ENCODE peak calls at places on chromosomes 13 and 19, in nine cellular contexts. P, E, W, G, S, H, C, L and A are unnamed samples. For H3K4me1 and H3K27me3, the result is how much of the 10 kb centered on the place peaks cover.

GRCh38 chr19:42051166-42052115 is 18.6 kb downstream of the GRIK5 start:
- DNase-seq in E (no peak), S (peak), C (no peak), P (no peak), H (no peak), G (no peak), L (no peak), W (no peak), A (no peak)

GRCh38 chr13:83878691-83879410 is 3.4 kb downstream of the SLITRK1 start:
- DNase-seq in E (no peak), S (no peak), W (no peak), G (no peak), P (no peak), H (no peak), C (no peak), L (peak), A (no peak)

GRCh38 chr19:12034196-12034595 is 1.3 kb downstream of the ZNF433 start:
- DNase-seq in W (no peak), H (no peak), G (no peak), S (no peak), P (no peak), C (no peak), L (no peak), E (no peak), A (no peak)

GRCh38 chr13:42110410-42111155 is 62.1 kb downstream of the DGKH start:
- DNase-seq in W (peak), E (no peak), C (no peak), H (peak), L (peak), G (peak), S (peak), P (peak), A (peak)

GRCh38 chr13:77353980-77354379 is 27.1 kb upstream of the MYCBP2 start:
- DNase-seq in L (no peak), G (no peak), W (no peak), H (no peak), C (no peak), S (peak), E (no peak), P (no peak), A (no peak)

GRCh38 chr13:39952244-39953233 is 297.1 kb downstream of the COG6 start:
- DNase-seq in P (peak), H (peak), L (no peak), G (no peak), E (no peak), S (no peak), W (peak), C (no peak), A (no peak)

GRCh38 chr13:43127103-43127817 is 103.9 kb downstream of the DNAJC15 start:
- DNase-seq in C (no peak), S (no peak), E (no peak), H (no peak), G (no peak), P (peak), L (no peak), W (no peak), A (no peak)

GRCh38 chr13:77986699-77987098 is 68.1 kb upstream of the EDNRB start:
- DNase-seq in P (no peak), L (no peak), C (no peak), S (no peak), H (no peak), W (no peak), E (no peak), G (no peak), A (no peak)

GRCh38 chr13:22926176-22927007 is 254.4 kb upstream of the SGCG start:
- DNase-seq in C (peak), S (no peak), G (no peak), H (peak), W (no peak), L (peak), P (peak), E (no peak), A (no peak)

GRCh38 chr13:64591981-64592380 is 2638.2 kb downstream of the PCDH9 start:
- DNase-seq in L (no peak), G (no peak), W (no peak), E (no peak), S (no peak), H (peak), P (no peak), C (no peak), A (no peak)

GRCh38 chr19:44820648-44821609 is 12.0 kb downstream of the BCAM start:
- DNase-seq in L (peak), G (no peak), P (no peak), H (no peak), W (no peak), S (no peak), C (no peak), E (no peak), A (no peak)

GRCh38 chr19:21569497-21569870 is 64.1 kb downstream of the ZNF429 start:
- DNase-seq in C (peak), S (no peak), P (no peak), G (no peak), W (no peak), H (peak), L (no peak), E (no peak), A (peak)

GRCh38 chr19:32421589-32422361 is 16.2 kb downstream of the DPY19L3 start:
- DNase-seq in C (peak), W (no peak), E (no peak), G (no peak), S (no peak), H (no peak), L (no peak), P (no peak), A (no peak)

GRCh38 chr13:89862011-89862690 is 1485.3 kb upstream of the MIR17HG start:
- DNase-seq in E (no peak), P (no peak), G (no peak), W (no peak), L (no peak), C (no peak), S (no peak), H (no peak), A (no peak)

GRCh38 chr19:19434483-19435045 is 29.1 kb downstream of the GATAD2A start:
- DNase-seq in W (no peak), L (no peak), E (no peak), G (no peak), P (no peak), S (no peak), C (no peak), H (peak), A (no peak)

GRCh38 chr13:50467156-50467814 is 376.2 kb downstream of the DLEU7 start:
- DNase-seq in S (no peak), P (no peak), G (no peak), W (no peak), H (no peak), L (peak), E (no peak), C (no peak), A (no peak)

GRCh38 chr13:99750951-99751350 is 220.6 kb downstream of the ZIC5 start:
- DNase-seq in E (no peak), G (no peak), L (no peak), S (no peak), H (no peak), C (no peak), W (no peak), P (no peak), A (no peak)

GRCh38 chr13:106318941-106319411 is 216.5 kb downstream of the EFNB2 start:
- DNase-seq in G (no peak), L (no peak), S (no peak), P (peak), E (no peak), C (peak), W (no peak), H (peak), A (no peak)

DNA sequence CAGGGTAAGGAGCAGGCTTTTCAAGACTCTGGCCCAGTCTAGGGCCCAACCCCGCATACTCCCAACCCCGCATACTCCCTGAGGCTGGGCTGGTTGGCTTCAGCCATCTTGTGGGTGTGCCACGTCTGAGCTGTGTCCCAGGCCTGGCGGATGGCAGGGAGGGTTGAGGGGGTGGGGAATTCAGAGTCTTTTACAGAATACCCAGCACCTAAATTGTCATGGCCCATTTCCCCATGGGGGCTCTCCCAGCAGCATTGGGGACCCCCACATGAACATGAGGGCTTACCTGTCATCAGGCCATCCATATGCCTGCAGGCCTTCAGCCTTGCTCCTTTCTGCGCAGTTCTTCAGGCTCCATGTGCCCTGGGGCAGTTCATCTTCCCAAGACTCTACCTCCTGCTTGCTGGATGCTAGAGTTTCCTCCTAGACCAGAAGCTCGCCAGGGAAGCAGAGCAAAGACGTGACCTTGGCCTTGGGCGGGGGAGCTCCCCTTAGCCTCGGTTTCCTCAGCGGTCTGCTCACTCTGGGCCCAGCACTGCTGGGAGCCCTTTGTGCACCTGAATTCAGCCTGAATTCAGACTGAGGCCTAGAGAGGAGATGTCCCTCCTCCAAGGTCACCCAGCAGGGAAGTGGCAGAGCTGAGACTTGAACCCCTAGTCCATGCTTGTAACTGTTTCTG is 9.2 kb downstream of the PPP5C start:
- DNase-seq in W (no peak), H (no peak), L (no peak), G (no peak), E (no peak), C (no peak), P (no peak), S (no peak), A (no peak)
- H3K4me1 ChIP-seq in W (under half), H (under half), L (under half), G (under half), E (under half), C (under half), P (under half), S (under half), A (under half)

GRCh38 chr19:39497850-39498261 is 891 bp upstream of the DLL3 start:
- DNase-seq in E (no peak), W (no peak), P (peak), G (no peak), C (no peak), S (peak), L (peak), H (peak), A (no peak)
- H3K27ac ChIP-seq in E (no peak), W (no peak), P (no peak), G (no peak), C (no peak), S (no peak), L (no peak), H (no peak), A (no peak)

DNA sequence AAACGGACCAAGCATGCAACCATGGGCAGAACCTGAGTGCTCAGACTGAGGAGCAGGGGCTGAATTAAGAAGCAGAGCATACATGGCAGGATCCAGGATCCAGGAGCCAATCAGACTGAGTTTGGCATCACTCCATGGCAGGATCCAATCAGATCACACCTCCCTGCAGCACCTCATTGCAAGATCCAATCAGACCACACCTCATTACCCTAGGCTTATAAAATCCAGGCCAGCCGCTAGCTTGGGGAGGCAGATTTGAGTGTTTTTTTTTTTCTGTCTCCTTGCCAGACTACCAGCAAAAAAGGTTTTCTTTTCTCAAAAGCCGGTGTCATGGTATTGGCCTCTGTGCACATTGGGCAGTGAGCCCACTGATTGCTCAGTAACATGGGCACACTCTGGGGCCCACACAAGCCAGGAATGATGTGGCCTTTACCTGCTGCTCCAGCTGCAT is 127.9 kb upstream of the GJB6 start:
- DNase-seq in H (peak), P (no peak), C (no peak), G (no peak), S (no peak), E (no peak), L (no peak), W (no peak), A (no peak)
- H3K27me3 ChIP-seq in H (under half), P (under half), C (under half), G (under half), S (under half), E (under half), L (under half), W (under half), A (under half)

GRCh38 chr13:45411226-45411625 is 6.9 kb downstream of the SLC25A30 start:
- DNase-seq in L (no peak), S (no peak), C (no peak), G (no peak), P (no peak), W (no peak), H (no peak), E (no peak), A (no peak)
- H3K4me1 ChIP-seq in L (under half), S (under half), C (under half), G (under half), P (under half), W (under half), H (under half), E (under half), A (under half)

GRCh38 chr19:13946414-13946813 is 5.9 kb upstream of the DCAF15 start:
- DNase-seq in E (no peak), L (no peak), S (no peak), W (no peak), P (no peak), G (no peak), H (no peak), C (no peak), A (no peak)
- H3K27ac ChIP-seq in E (no peak), L (no peak), S (no peak), W (no peak), P (no peak), G (no peak), H (no peak), C (no peak), A (no peak)

GRCh38 chr19:50696065-50696425 is 23.6 kb downstream of the SHANK1 start:
- DNase-seq in C (no peak), H (no peak), E (no peak), L (no peak), W (no peak), P (no peak), S (no peak), G (no peak), A (no peak)
- H3K27me3 ChIP-seq in C (under half), H (under half), E (under half), L (half or more), W (under half), P (under half), S (under half), G (under half), A (under half)